ENCODE peak calls at places on chromosomes 2 and 18, in six cellular contexts. Z is K562, G is HepG2, T is H1, N is HCT116, R is GM12878. S is an unnamed sample.

GRCh38 chr18:74013955-74014354 is 133.7 kb downstream of the FBXO15 start:
- DNase-seq in G (no peak), Z (no peak), R (no peak), T (no peak), N (no peak), S (no peak)

GRCh38 chr2:99216096-99216495 is 35.1 kb downstream of the MRPL30 start:
- DNase-seq in R (no peak), N (no peak), T (no peak), G (no peak), Z (no peak), S (no peak)

GRCh38 chr18:55096261-55097026 is 137.2 kb upstream of the CCDC68 start:
- DNase-seq in G (peak), Z (peak), T (no peak), N (peak), R (no peak), S (no peak)

GRCh38 chr2:96495983-96496382 is 9.2 kb downstream of the NEURL3 start:
- DNase-seq in R (no peak), Z (no peak), G (no peak), N (no peak), T (no peak), S (no peak)

GRCh38 chr2:86636842-86637241 is 13.2 kb upstream of the RNF103 start:
- DNase-seq in G (no peak), R (no peak), T (no peak), N (no peak), Z (no peak), S (no peak)

GRCh38 chr2:224163573-224164307 is 124.7 kb upstream of the SERPINE2 start:
- DNase-seq in R (no peak), Z (no peak), G (no peak), T (no peak), N (no peak), S (no peak)

GRCh38 chr2:230590333-230590732 is 122.3 kb upstream of the CAB39 start:
- DNase-seq in N (no peak), R (no peak), T (no peak), G (no peak), Z (no peak), S (no peak)

GRCh38 chr2:72915907-72916742 is 1.2 kb upstream of the EMX1 start:
- DNase-seq in N (no peak), T (no peak), Z (peak), G (peak), R (no peak), S (no peak)

GRCh38 chr2:69243652-69244051 is 143.4 kb downstream of the GFPT1 start:
- DNase-seq in R (no peak), Z (no peak), G (no peak), N (no peak), T (no peak), S (no peak)

GRCh38 chr2:201890447-201890846 is 84.1 kb downstream of the CDK15 start:
- DNase-seq in G (no peak), R (no peak), N (no peak), T (no peak), Z (no peak), S (no peak)

DNA sequence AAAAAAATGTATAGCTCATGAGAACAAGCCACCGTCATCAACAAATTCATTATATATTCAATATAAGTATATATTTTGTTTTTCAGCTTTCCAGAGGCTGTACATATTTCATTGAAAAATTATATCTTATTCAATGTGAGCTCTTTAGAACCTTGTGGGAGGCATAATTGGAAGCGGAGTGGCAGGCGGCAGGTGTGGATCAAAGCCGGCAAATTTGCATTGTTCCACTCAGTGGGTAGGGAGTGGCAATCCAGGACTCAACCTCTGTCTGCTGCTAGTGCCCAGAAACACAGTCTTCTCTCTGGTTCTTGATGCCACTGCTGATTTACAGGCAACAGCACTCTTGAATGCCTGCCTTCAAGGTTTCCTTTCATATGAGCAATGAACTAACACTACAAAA is 46.9 kb downstream of the GCA start:
- DNase-seq in G (no peak), T (no peak), Z (no peak), N (no peak), R (no peak), S (no peak)
- TF ChIP-seq ZNF274 in G (no peak), T (no peak), Z (no peak), N (no peak), R (no peak), S (no peak)

DNA sequence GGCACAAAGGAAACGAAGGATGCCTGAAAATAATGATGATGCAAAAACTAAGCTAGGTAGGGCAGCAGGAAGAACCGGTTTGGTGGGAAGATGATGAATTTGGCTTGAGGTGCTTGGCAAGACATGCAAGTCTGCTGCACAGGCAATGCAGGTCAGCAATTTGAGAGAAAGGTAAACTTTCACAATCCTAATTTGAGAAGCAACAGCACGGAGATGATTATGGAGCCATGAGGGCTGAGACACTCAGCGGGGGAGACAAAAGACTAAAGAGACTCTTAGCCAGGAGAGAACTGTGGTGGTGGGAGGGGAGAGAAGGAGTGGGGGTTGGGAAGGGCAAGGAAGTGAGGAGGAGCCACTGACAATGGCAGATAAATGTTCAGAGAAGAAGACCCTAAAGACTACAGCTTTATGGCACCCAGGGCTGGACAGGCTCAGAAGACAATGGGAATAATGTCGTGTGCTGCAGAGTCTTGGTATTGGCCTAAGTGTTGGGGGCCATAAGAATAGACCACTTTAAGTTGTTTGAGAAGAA is 19.4 kb upstream of the RNF149 start:
- DNase-seq in T (no peak), G (no peak), R (no peak), N (peak), Z (no peak), S (no peak)
- H3K4me3 ChIP-seq in T (no peak), G (no peak), R (no peak), N (peak), Z (no peak), S (no peak)

GRCh38 chr2:170973225-170973491 is 44.1 kb downstream of the GORASP2 start:
- DNase-seq in R (no peak), Z (no peak), T (no peak), N (no peak), G (no peak), S (no peak)

GRCh38 chr2:170975943-170976270 is 46.9 kb downstream of the GORASP2 start:
- DNase-seq in Z (no peak), N (no peak), R (no peak), T (no peak), G (no peak), S (no peak)

GRCh38 chr2:170975127-170975942 is 46.3 kb downstream of the GORASP2 start:
- DNase-seq in Z (no peak), N (no peak), G (no peak), T (no peak), R (no peak), S (no peak)

GRCh38 chr2:170973492-170974303 is 44.6 kb downstream of the GORASP2 start:
- DNase-seq in N (peak), Z (peak), R (peak), T (peak), G (peak), S (peak)

DNA sequence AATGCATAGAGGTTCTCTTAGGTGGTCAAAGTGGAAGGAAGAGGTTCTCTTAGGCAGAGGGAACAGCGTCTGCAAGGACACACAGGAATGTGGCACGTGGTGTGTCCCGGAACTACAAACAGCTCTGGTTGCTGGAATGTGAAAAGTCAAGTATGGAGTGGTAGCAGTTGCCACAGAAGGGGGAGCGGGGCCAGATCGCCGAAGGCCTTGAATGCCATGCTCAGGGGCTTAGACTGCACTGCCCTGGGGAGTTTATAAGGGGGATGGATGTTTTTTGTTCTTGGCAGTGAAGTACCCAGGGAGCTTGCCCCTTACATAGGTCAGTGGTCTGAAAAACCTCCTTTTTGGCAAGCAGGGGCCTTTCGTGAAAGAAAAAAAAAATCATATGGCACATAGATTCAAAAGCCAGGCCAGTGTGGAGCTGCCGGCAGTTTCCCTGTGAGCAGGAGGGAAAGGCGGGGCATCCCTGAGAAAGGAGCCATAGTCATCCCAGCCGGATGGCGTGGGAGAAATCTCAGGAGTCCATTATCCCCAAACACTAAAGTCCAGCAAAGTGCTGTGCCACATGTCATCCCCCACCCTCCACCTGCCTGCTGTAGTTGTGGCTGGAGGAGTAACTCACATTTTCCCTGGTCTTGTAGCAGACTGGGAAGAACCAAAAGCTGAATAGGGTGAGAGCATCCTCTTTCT is 45.4 kb downstream of the GORASP2 start:
- DNase-seq in G (peak), T (no peak), R (no peak), Z (no peak), N (no peak), S (no peak)
- TF ChIP-seq ZNF274 in G (no peak), T (no peak), R (no peak), Z (no peak), N (no peak), S (no peak)

DNA sequence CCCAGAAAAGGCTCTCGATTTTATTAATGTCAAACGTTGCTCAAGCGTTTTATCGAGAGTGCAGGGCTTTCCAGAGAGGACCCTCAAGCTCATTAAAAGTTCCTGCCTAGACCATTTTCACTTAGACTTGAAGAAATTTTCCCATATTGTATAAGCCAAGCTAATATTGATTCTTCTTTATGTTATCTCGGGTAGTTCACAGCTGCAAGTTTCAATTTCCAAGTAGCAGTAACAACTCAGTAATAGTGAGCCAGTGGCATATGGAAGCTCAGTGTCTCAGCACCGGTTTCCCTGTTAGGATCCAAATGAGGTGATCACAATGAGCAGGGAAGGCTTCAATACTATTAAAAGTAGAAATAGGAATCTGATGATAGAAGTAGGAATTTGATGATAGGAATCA is 274.5 kb downstream of the TMX3 start:
- DNase-seq in G (no peak), R (no peak), T (no peak), Z (no peak), N (no peak), S (no peak)
- H3K4me3 ChIP-seq in G (no peak), R (no peak), T (no peak), Z (no peak), N (no peak), S (no peak)

GRCh38 chr2:46806526-46806925 is 109.1 kb downstream of the MCFD2 start:
- DNase-seq in N (no peak), R (no peak), G (no peak), T (no peak), Z (no peak), S (no peak)
- TF ChIP-seq ZNF274 in N (no peak), R (no peak), G (no peak), T (no peak), Z (no peak), S (no peak)

DNA sequence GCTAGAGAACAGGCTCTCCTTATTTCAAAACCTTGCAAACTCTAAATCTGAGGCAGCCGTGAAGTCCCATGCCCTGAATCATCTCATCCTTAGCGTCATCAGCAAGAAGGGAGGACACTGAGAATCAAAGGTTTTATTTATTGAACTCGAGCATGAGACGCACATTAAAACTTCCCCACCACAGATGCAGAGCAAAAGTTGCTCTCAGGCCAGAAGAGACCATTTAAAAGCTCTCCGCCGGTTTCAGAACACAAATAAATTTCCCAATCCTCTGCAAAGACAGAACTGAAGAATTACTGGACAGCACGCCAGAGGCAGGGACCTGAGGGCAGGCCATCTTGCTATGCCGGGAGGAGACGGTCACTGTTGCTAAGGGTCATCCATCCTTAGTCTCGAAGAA is 1.3 kb downstream of the AMMECR1L start:
- DNase-seq in G (no peak), T (no peak), Z (no peak), N (no peak), R (no peak), S (no peak)
- H3K4me3 ChIP-seq in G (peak), T (peak), Z (peak), N (peak), R (peak), S (peak)

GRCh38 chr18:45496746-45497145 is 118.5 kb upstream of the SLC14A2 start:
- DNase-seq in R (no peak), Z (no peak), T (no peak), G (no peak), N (no peak), S (no peak)
- TF ChIP-seq ZNF274 in R (no peak), Z (no peak), T (no peak), G (no peak), N (no peak), S (no peak)

GRCh38 chr18:31499157-31499524 is 1.2 kb downstream of the DSG2 start:
- DNase-seq in R (no peak), T (no peak), N (no peak), G (no peak), Z (peak), S (no peak)
- H3K4me3 ChIP-seq in R (peak), T (peak), N (peak), G (peak), Z (peak), S (peak)

GRCh38 chr2:7356909-7357584 is 439.8 kb downstream of the RNF144A start:
- DNase-seq in G (peak), R (no peak), T (no peak), N (no peak), Z (no peak), S (no peak)
- TF ChIP-seq ZNF274 in G (no peak), R (no peak), T (no peak), N (no peak), Z (no peak), S (no peak)